ENCODE peak calls at places on chromosomes 4 and X, in five cellular contexts. E is SK-N-SH, U is upper lobe of left lung, Q is tibial nerve, F is HepG2. G is an unnamed sample. For H3K36me3, the result is how much of the 10 kb centered on the place peaks cover.

GRCh38 chr4:175469519-175469918 is 342.5 kb downstream of the GPM6A start:
- DNase-seq in E (no peak), Q (no peak), F (no peak), U (no peak), G (no peak)

GRCh38 chr4:61996943-61997342 is 796.8 kb downstream of the ADGRL3 start:
- DNase-seq in Q (no peak), E (no peak), F (no peak), U (no peak), G (no peak)

GRCh38 chr4:38565271-38566199 is 98.5 kb upstream of the KLF3 start:
- DNase-seq in Q (no peak), F (no peak), U (no peak), E (no peak), G (peak)

GRCh38 chr4:173879286-173879908 is 349.4 kb upstream of the HAND2 start:
- DNase-seq in E (no peak), U (no peak), Q (no peak), F (no peak), G (no peak)

GRCh38 chrX:9515464-9515863 is 50.6 kb downstream of the TBL1X start:
- DNase-seq in U (no peak), E (no peak), Q (no peak), F (no peak), G (no peak)

GRCh38 chrX:133948895-133949294 is 36.5 kb downstream of the GPC3 start:
- DNase-seq in E (no peak), F (no peak), U (no peak), Q (no peak), G (no peak)

GRCh38 chrX:98379134-98379533 is 1495.4 kb downstream of the RPA4 start:
- DNase-seq in E (no peak), U (no peak), Q (no peak), F (peak), G (no peak)

GRCh38 chrX:130120321-130120731 is 10.0 kb upstream of the ELF4 start:
- DNase-seq in U (no peak), E (no peak), Q (no peak), F (no peak), G (no peak)

GRCh38 chrX:119579414-119579813 is 5.1 kb downstream of the UBE2A start:
- DNase-seq in Q (no peak), F (no peak), E (no peak), U (no peak), G (no peak)

GRCh38 chr4:78410225-78410624 is 141.3 kb upstream of the ANXA3 start:
- DNase-seq in E (no peak), U (no peak), F (no peak), Q (no peak), G (no peak)

GRCh38 chrX:10108288-10108687 is 48.5 kb upstream of the CLCN4 start:
- DNase-seq in F (no peak), U (no peak), Q (no peak), E (no peak), G (no peak)

GRCh38 chr4:118888666-118889312 is at the start of gene SYNPO2:
- DNase-seq in E (peak), U (peak), Q (peak), F (no peak), G (peak)

GRCh38 chrX:15566244-15566643 is 34.5 kb downstream of the ACE2 start:
- DNase-seq in F (no peak), Q (no peak), U (no peak), E (no peak), G (no peak)

GRCh38 chrX:107704181-107704580 is 71.4 kb downstream of the TSC22D3 start:
- DNase-seq in E (no peak), U (no peak), Q (no peak), F (no peak), G (no peak)

GRCh38 chr4:122821097-122821496 is 5.5 kb upstream of the FGF2 start:
- DNase-seq in E (no peak), Q (no peak), F (no peak), U (no peak), G (no peak)

GRCh38 chrX:49960061-49960460 is 37.7 kb downstream of the CLCN5 start:
- DNase-seq in Q (no peak), F (no peak), U (no peak), E (no peak), G (no peak)

GRCh38 chr4:166091914-166092510 is 219.0 kb downstream of the TLL1 start:
- DNase-seq in Q (peak), E (peak), U (no peak), F (peak), G (no peak)

GRCh38 chr4:100811046-100811445 is 293.2 kb upstream of the EMCN start:
- DNase-seq in E (no peak), Q (no peak), F (no peak), U (no peak), G (no peak)

GRCh38 chr4:4726051-4726450 is 133.4 kb upstream of the MSX1 start:
- DNase-seq in F (no peak), Q (no peak), U (no peak), E (no peak), G (no peak)

GRCh38 chr4:116358633-116359222 is 726.6 kb downstream of the TRAM1L1 start:
- DNase-seq in E (peak), Q (peak), F (peak), U (no peak), G (peak)

GRCh38 chr4:140300271-140300970 is 73.0 kb upstream of the SCOC start:
- DNase-seq in Q (no peak), E (no peak), U (no peak), F (no peak), G (no peak)

GRCh38 chr4:173413043-173413442 is 14.1 kb upstream of the SCRG1 start:
- DNase-seq in E (no peak), F (no peak), U (no peak), Q (peak), G (no peak)

GRCh38 chr4:23130845-23131244 is 438.1 kb downstream of the GBA3 start:
- DNase-seq in Q (no peak), U (no peak), E (no peak), F (no peak), G (no peak)

GRCh38 chr4:55089922-55090321 is 35.5 kb downstream of the KDR start:
- DNase-seq in Q (no peak), E (no peak), F (no peak), U (no peak), G (no peak)

GRCh38 chr4:55083771-55084170 is 41.6 kb downstream of the KDR start:
- DNase-seq in F (no peak), E (no peak), U (no peak), Q (no peak), G (no peak)

GRCh38 chr4:55086561-55086960 is 38.8 kb downstream of the KDR start:
- DNase-seq in U (peak), F (no peak), E (peak), Q (no peak), G (no peak)

GRCh38 chr4:55087930-55088293 is 37.5 kb downstream of the KDR start:
- DNase-seq in E (no peak), U (no peak), Q (no peak), F (no peak), G (no peak)

GRCh38 chr4:55087016-55087929 is 38.1 kb downstream of the KDR start:
- DNase-seq in Q (no peak), E (peak), F (no peak), U (no peak), G (no peak)
- H3K36me3 ChIP-seq in Q (under half), E (under half), F (under half), U (under half), G (under half)

DNA sequence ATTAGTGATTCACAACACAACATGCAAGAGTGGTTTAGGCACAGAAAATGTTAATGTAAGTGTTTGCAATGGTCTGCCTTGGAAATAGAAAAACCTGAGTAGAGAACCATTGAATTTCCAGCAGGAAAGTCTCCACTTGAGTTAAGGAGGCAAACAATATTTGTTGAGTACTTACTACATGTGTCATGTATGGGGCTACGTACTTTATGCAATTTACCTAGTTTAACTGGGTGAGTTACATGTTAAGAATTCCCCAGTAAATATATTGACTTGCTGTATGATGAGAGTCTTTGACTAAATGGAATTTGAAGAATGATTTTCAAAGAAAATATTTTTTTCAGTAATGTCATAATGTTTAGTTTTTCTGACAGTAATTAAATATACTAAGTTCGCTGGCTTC is 7.8 kb upstream of the NPNT start:
- DNase-seq in E (no peak), F (no peak), U (no peak), Q (no peak), G (no peak)
- H3K27ac ChIP-seq in E (no peak), F (no peak), U (no peak), Q (no peak), G (no peak)

DNA sequence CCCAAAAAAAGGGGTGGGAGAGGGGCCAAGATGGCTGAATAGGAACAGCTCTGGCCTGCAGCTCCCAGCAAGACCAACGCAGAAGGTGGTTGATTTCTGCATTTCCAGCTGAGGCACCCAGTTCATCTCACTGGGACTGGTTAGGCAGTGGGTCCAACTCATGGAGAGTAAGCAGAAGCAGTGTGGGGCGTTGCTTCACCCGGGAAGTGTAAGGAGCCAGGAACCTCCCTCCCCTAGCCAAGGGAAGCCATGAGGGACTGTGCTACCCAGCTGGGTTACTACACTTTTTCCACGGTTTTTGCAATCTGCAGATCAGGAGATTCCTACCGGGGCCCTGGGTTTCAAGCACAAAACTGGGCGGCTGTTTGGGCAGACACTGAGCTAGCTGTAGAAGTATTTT is 13.9 kb upstream of the OCIAD1 start:
- DNase-seq in U (no peak), E (no peak), F (no peak), Q (no peak), G (no peak)
- TF ChIP-seq EP300 in U (no peak), E (no peak), F (no peak), Q (no peak), G (no peak)

DNA sequence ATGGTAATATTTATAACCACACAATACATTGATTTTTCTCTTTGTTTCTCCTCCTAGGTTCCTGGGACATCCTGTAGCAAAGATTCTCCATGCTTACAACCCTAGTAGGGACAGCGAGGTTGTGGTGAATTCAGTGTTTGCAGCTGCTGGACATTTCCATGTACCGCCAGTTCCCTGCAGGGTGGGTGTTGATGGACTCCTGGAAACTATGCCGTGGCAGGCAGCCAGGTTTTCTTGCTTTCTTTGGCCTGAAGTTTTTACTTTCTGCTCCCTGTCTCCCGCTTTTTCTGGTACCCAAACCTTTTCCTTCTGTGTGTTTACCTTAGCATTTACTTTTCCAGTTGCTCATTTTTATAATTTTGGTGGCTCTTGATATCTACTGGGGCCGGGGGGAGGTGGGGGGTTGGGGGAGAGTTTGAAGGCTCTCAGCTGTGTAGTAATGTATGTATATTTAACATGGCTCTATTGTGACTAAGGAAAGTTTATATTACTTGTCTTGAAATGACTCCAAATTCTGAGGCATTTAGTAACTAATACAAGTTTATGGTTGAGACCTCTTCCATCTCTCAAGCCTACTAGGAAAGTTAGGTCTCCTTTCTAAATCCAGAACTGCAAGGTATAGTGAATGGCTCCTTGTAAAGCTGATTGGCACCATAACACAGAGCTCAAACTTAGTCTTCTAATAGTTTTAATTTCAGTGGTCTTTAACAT is 89.7 kb downstream of the TMEM131L start:
- DNase-seq in F (peak), E (no peak), Q (peak), U (no peak), G (peak)
- H3K36me3 ChIP-seq in F (under half), E (under half), Q (under half), U (under half), G (under half)

GRCh38 chr4:87152310-87153061 is 67.9 kb downstream of the KLHL8 start:
- DNase-seq in U (peak), Q (no peak), F (no peak), E (no peak), G (no peak)
- H3K27ac ChIP-seq in U (no peak), Q (no peak), F (no peak), E (no peak), G (no peak)